ENCODE peak calls at places on chromosome 6, in ten cellular contexts. B is stimulated activated CD8-positive, alpha-beta memory T cell treated with anti-CD3 and anti-CD28 coated beads, Interleukin-12 subunit alpha, Interleukin-12 subunit beta, amount 100 ng/mL, for 1 hour; I is hepatocyte; D is BE2C; Z is MM.1S; C is NCI-H524; T is activated CD8-positive, alpha-beta T cell treated with anti-CD3 and anti-CD28 coated beads for 36 hours; F is stimulated activated naive B cell treated with anti-CD40 and anti-IgM and Interleukin-4, amounts not matched to agents 10 μg/mL and 1 μg/mL and 100 μg/mL, for 72 hours; R is NCI-H1105 treated with DMSO at 0.1 percent for 48 hours; N is NCI-H774. K is an unnamed sample.

GRCh38 chr6:161100072-161100471 is 108.5 kb downstream of the MAP3K4 start:
- DNase-seq in B (no peak), C (no peak), N (no peak), Z (no peak), D (peak; percentile 19), T (no peak), F (no peak), R (no peak), I (peak; percentile 10), K (no peak)

GRCh38 chr6:26543953-26544352 is 5.8 kb downstream of the HMGN4 start:
- DNase-seq in B (no peak), I (no peak), D (no peak), R (no peak), T (no peak), F (no peak), C (no peak), N (no peak), Z (no peak), K (no peak)

GRCh38 chr6:43772571-43773049 is 2.6 kb downstream of the VEGFA start:
- DNase-seq in T (no peak), B (no peak), N (no peak), D (peak; percentile 56), I (no peak), Z (peak; percentile 35), R (no peak), F (no peak), C (peak; percentile 5), K (no peak)

GRCh38 chr6:74182992-74183391 is 487.0 kb downstream of the CD109 start:
- DNase-seq in D (no peak), I (peak; percentile 47), N (peak; percentile 45), F (no peak), T (no peak), B (no peak), Z (no peak), C (no peak), R (no peak), K (no peak)

GRCh38 chr6:53831956-53832660 is 37.3 kb downstream of the LRRC1 start:
- DNase-seq in D (no peak), R (no peak), Z (no peak), B (no peak), N (no peak), C (no peak), T (no peak), I (no peak), F (no peak), K (no peak)

GRCh38 chr6:89321571-89321970 is 6.5 kb upstream of the GABRR2 start:
- DNase-seq in T (no peak), C (no peak), N (no peak), I (peak; percentile 45), R (no peak), Z (peak; percentile 24), D (no peak), B (no peak), F (no peak), K (no peak)

GRCh38 chr6:143293526-143293925 is 157.0 kb downstream of the ADAT2 start:
- DNase-seq in Z (no peak), B (no peak), R (no peak), I (no peak), N (no peak), D (no peak), F (no peak), T (no peak), C (no peak), K (no peak)

GRCh38 chr6:75460636-75461035 is 33.0 kb downstream of the FILIP1 start:
- DNase-seq in D (no peak), Z (no peak), R (no peak), F (no peak), C (no peak), N (no peak), T (no peak), I (no peak), B (no peak), K (no peak)

GRCh38 chr6:95364016-95364604 is 213.2 kb upstream of the MANEA start:
- DNase-seq in I (peak; percentile 28), D (no peak), Z (peak; percentile 43), C (peak; percentile 7), R (peak; percentile 44), N (peak; percentile 40), T (no peak), F (no peak), B (no peak), K (no peak)

GRCh38 chr6:158468666-158469065 is 91.2 kb upstream of the TMEM181 start:
- DNase-seq in Z (no peak), D (no peak), R (peak; percentile 61), N (no peak), B (no peak), I (no peak), F (no peak), T (no peak), C (peak; percentile 42), K (no peak)

GRCh38 chr6:54083301-54083700 is 27.9 kb upstream of the MLIP start:
- DNase-seq in T (no peak), N (no peak), B (no peak), R (no peak), C (peak; percentile 73), I (no peak), D (no peak), F (no peak), Z (no peak), K (no peak)

GRCh38 chr6:129744201-129744879 is 34.4 kb upstream of the ARHGAP18 start:
- DNase-seq in Z (no peak), F (no peak), I (peak; percentile 29), C (peak; percentile 69), R (peak; percentile 54), T (no peak), N (no peak), D (no peak), B (no peak), K (no peak)

GRCh38 chr6:41167173-41167963 is 4.5 kb upstream of the TREM2 start:
- DNase-seq in C (no peak), T (peak; percentile 32), Z (no peak), I (peak; percentile 67), D (no peak), R (no peak), B (no peak), N (no peak), F (no peak), K (no peak)

GRCh38 chr6:139204978-139205377 is 70.1 kb downstream of the HECA start:
- DNase-seq in R (no peak), C (no peak), T (no peak), F (no peak), I (no peak), N (no peak), B (no peak), Z (no peak), D (no peak), K (no peak)

GRCh38 chr6:100392423-100392822 is 72.3 kb downstream of the SIM1 start:
- DNase-seq in C (no peak), R (no peak), T (no peak), F (no peak), Z (no peak), I (no peak), D (no peak), B (no peak), N (no peak), K (no peak)

K was measured in GM12864.